ENCODE peak calls at places on chromosomes 13 and 19, in seven cellular contexts. V is spleen, J is IMR-90, E is A549, Q is kidney, R is AG10803, D is Calu3. A is an unnamed sample.

GRCh38 chr13:50594276-50594970 is 249.1 kb downstream of the DLEU7 start:
- DNase-seq in Q (no peak), E (no peak), D (no peak), R (no peak), J (no peak), V (peak), A (no peak)

GRCh38 chr13:104318121-104318520 is 1251.9 kb upstream of the SLC10A2 start:
- DNase-seq in D (no peak), R (no peak), J (peak), V (no peak), E (no peak), Q (no peak), A (no peak)

GRCh38 chr13:101512650-101513049 is 60.2 kb downstream of the ITGBL1 start:
- DNase-seq in E (no peak), D (no peak), V (no peak), R (peak), Q (no peak), J (no peak), A (no peak)

GRCh38 chr19:35066691-35067563 is 25.4 kb downstream of the HPN start:
- DNase-seq in R (peak), J (peak), Q (peak), E (peak), V (peak), D (peak), A (peak)

GRCh38 chr19:51571599-51571998 is 516 bp downstream of the ZNF175 start:
- DNase-seq in D (no peak), V (no peak), J (peak), E (peak), Q (no peak), R (no peak), A (no peak)

GRCh38 chr19:1968279-1969175 is 27.6 kb downstream of the CSNK1G2 start:
- DNase-seq in Q (peak), V (no peak), R (no peak), J (no peak), D (no peak), E (no peak), A (no peak)

GRCh38 chr19:17572640-17573039 is 17.2 kb downstream of the COLGALT1 start:
- DNase-seq in J (no peak), V (no peak), Q (no peak), R (no peak), E (no peak), D (no peak), A (no peak)

GRCh38 chr13:106797081-106797640 is 229.2 kb upstream of the ARGLU1 start:
- DNase-seq in D (no peak), R (no peak), E (no peak), J (no peak), V (no peak), Q (no peak), A (no peak)

GRCh38 chr19:13260883-13261653 is 110.9 kb downstream of the IER2 start:
- DNase-seq in Q (no peak), V (no peak), R (peak), E (peak), J (peak), D (peak), A (no peak)

GRCh38 chr19:32862741-32863140 is 6.8 kb downstream of the SLC7A9 start:
- DNase-seq in E (no peak), D (no peak), R (no peak), V (peak), J (no peak), Q (no peak), A (peak)

GRCh38 chr19:35220315-35220921 is 8.1 kb downstream of the FAM187B start:
- DNase-seq in R (no peak), J (no peak), E (no peak), Q (no peak), D (peak), V (no peak), A (no peak)

GRCh38 chr13:40790232-40790631 is 821 bp downstream of the SLC25A15 start:
- DNase-seq in Q (no peak), J (no peak), V (no peak), D (no peak), R (no peak), E (no peak), A (no peak)

GRCh38 chr13:94121686-94122085 is 357.8 kb downstream of the DCT start:
- DNase-seq in D (no peak), Q (no peak), J (peak), R (peak), E (no peak), V (no peak), A (no peak)

GRCh38 chr19:36850646-36851442 is at the start of gene ZNF345:
- DNase-seq in R (peak), D (peak), Q (peak), E (peak), J (peak), V (peak), A (peak)

GRCh38 chr13:23984541-23984940 is 87.2 kb upstream of the C1QTNF9B start:
- DNase-seq in D (no peak), J (no peak), Q (no peak), E (no peak), R (no peak), V (no peak), A (no peak)

GRCh38 chr13:33509642-33510229 is 224.2 kb upstream of the STARD13 start:
- DNase-seq in V (peak), E (peak), D (peak), R (peak), J (no peak), Q (peak), A (no peak)

GRCh38 chr13:110392510-110393233 is 85.6 kb downstream of the COL4A2 start:
- DNase-seq in J (peak), V (no peak), E (no peak), R (peak), Q (no peak), D (no peak), A (no peak)

GRCh38 chr19:34666958-34667265 is 10.0 kb downstream of the SCGB2B2 start:
- DNase-seq in R (no peak), D (no peak), E (no peak), Q (no peak), J (no peak), V (no peak), A (no peak)

GRCh38 chr13:41562083-41562482 is 104.7 kb downstream of the RGCC start:
- DNase-seq in R (peak), D (no peak), V (no peak), Q (no peak), E (no peak), J (peak), A (no peak)

GRCh38 chr13:40026741-40027140 is 371.3 kb downstream of the COG6 start:
- DNase-seq in J (no peak), R (no peak), E (no peak), V (no peak), D (no peak), Q (no peak), A (no peak)

GRCh38 chr19:3360494-3361383 is 5.6 kb upstream of the NFIC start:
- DNase-seq in V (peak), Q (peak), E (no peak), R (no peak), D (no peak), J (no peak), A (peak)

GRCh38 chr13:85503797-85504196 is 295.4 kb downstream of the SLITRK6 start:
- DNase-seq in Q (no peak), D (no peak), E (peak), V (no peak), R (peak), J (peak), A (no peak)

GRCh38 chr19:40524133-40524549 is 52.5 kb upstream of the SHKBP1 start:
- DNase-seq in V (no peak), J (no peak), R (no peak), D (no peak), E (no peak), Q (peak), A (no peak)

GRCh38 chr19:15776991-15777787 is 10.3 kb upstream of the OR10H5 start:
- DNase-seq in R (no peak), J (no peak), V (no peak), Q (no peak), D (no peak), E (no peak), A (peak)

GRCh38 chr13:114132419-114133121 is at the start of gene RASA3:
- DNase-seq in Q (peak), V (peak), R (peak), J (peak), D (peak), E (peak), A (peak)

GRCh38 chr13:101499406-101499805 is 46.9 kb downstream of the ITGBL1 start:
- DNase-seq in J (peak), R (peak), D (no peak), Q (no peak), V (no peak), E (no peak), A (no peak)

GRCh38 chr13:101660711-101661110 is 208.2 kb downstream of the ITGBL1 start:
- DNase-seq in J (no peak), D (no peak), R (peak), E (no peak), Q (no peak), V (no peak), A (no peak)

GRCh38 chr19:35027851-35028599 is 2.2 kb upstream of the SCN1B start:
- DNase-seq in E (peak), R (peak), Q (no peak), D (peak), V (no peak), J (peak), A (no peak)

GRCh38 chr19:38993271-38993670 is 17.7 kb upstream of the FBXO17 start:
- DNase-seq in R (peak), Q (no peak), D (no peak), V (no peak), J (peak), E (peak), A (no peak)

GRCh38 chr13:110319774-110320509 is 12.9 kb downstream of the COL4A2 start:
- DNase-seq in Q (peak), R (peak), D (peak), E (peak), V (no peak), J (peak), A (no peak)

GRCh38 chr19:917323-918151 is at the start of gene KISS1R:
- DNase-seq in D (peak), J (peak), R (no peak), E (peak), Q (no peak), V (peak), A (peak)

GRCh38 chr13:95378603-95379002 is 77.4 kb upstream of the ABCC4 start:
- DNase-seq in R (no peak), J (no peak), D (no peak), Q (no peak), V (no peak), E (no peak), A (no peak)

GRCh38 chr13:23506071-23506820 is 64.0 kb upstream of the TNFRSF19 start:
- DNase-seq in J (peak), D (no peak), V (no peak), Q (no peak), R (peak), E (no peak), A (no peak)

GRCh38 chr19:3163230-3163886 is 15.2 kb upstream of the S1PR4 start:
- DNase-seq in J (peak), V (peak), Q (peak), R (peak), E (peak), D (peak), A (peak)

GRCh38 chr19:9673912-9674668 is 810 bp downstream of the ZNF562 start:
- DNase-seq in V (no peak), E (peak), Q (no peak), J (peak), R (no peak), D (no peak), A (no peak)

GRCh38 chr13:22944378-22944777 is 236.4 kb upstream of the SGCG start:
- DNase-seq in J (no peak), Q (peak), V (no peak), D (no peak), E (no peak), R (no peak), A (no peak)

GRCh38 chr19:15871570-15871969 is 26.3 kb downstream of the CYP4F2 start:
- DNase-seq in Q (no peak), E (no peak), D (no peak), J (no peak), R (no peak), V (peak), A (no peak)

GRCh38 chr19:4640247-4641000 is 1.1 kb downstream of the TNFAIP8L1 start:
- DNase-seq in D (no peak), R (no peak), J (no peak), Q (peak), V (peak), E (no peak), A (no peak)

DNA sequence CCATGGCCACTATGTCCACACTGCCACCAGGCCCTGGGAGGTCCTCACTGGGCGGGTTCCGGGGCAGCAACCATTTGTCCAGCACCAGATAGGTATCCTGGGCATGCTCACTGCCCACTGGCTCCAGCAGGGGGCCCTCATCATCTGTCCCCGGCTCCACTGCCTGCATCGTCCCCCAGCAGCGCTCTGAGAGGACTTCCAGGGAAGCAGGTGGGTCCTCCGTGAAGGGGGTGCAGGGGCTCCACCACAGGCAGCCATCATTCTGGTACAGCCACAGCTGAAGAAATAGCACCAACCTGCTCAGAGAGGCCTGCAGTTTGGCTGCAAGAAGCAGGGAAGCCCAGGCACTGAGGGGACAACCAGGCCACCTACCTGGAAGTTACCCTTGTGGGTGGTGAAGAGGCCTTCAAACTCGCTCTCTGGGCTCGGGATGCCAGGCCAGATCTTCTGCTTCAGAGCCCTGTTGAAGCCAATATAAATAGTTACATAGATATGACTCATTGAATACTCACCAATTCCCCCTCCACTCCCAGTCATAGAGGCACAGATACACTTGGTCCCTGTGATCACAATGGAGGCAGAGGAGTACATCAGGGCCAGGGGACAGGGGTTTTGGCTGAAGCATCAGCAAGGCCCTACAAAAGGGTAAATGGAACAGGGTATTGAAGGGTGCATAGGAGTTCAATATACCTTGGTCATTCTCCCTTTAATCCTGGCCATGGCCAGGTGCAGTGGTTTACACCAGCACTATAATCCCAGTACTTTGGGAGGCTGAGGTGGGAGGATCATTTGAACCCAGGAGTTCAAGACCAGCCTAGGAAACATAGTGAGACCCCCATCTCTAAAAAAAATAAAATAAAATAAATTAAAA is 4.1 kb downstream of the SWSAP1 start:
- DNase-seq in E (peak), J (peak), Q (peak), V (peak), R (peak), D (peak), A (no peak)
- TF ChIP-seq CTCF in E (peak), J (peak), Q (peak), V (peak), R (peak), D (no peak), A (peak)

GRCh38 chr19:6930190-6930589 is 42.8 kb downstream of the ADGRE1 start:
- DNase-seq in E (no peak), V (no peak), R (no peak), D (no peak), Q (no peak), J (no peak), A (no peak)

DNA sequence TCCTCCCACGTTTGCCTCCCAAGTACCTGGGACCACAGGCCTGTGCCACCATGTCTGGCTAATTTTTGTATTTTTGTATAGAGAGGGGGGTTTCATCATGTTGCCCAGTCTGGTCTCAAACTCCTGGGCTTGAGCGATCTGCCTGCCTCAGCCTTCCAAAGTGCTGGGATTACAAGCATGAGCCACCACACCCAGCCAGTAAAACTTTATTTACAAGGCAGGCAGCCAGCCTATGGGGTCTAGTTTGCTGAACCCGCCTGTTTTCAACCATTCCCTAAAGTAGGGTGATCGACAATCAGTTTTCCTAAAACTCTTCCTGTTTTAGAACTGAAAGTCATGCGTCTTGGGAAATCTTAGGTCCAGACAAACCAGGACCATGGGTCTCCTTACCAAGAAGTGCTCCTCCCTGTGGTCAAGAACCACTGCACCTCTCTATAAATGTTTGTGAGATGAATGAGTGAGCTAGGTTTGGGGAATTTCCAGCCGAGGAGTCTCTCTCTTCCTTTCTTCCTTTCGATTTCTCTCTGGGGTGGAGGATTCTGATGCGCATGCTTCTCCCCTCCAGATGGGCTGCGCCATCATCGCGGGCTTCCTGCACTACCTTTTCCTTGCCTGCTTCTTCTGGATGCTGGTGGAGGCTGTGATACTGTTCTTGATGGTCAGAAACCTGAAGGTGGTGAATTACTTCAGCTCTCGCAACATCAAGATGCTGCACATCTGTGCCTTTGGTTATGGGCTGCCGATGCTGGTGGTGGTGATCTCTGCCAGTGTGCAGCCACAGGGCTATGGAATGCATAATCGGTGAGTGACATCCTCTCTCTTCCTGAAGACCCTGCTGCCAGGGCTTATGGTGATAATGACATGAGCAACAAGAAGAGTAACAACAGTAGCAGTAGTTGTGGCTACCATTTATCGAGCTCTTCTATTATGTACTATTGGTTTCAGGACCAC is 38.7 kb downstream of the ADGRE1 start:
- DNase-seq in E (peak), D (no peak), J (no peak), Q (no peak), R (peak), V (no peak), A (no peak)
- TF ChIP-seq CTCF in E (peak), D (no peak), J (no peak), Q (no peak), R (no peak), V (no peak), A (peak)

GRCh38 chr19:18848860-18849661 is 17.3 kb downstream of the UPF1 start:
- DNase-seq in D (no peak), Q (peak), J (peak), R (peak), E (no peak), V (peak), A (peak)
- TF ChIP-seq CTCF in D (no peak), Q (no peak), J (no peak), R (no peak), E (no peak), V (no peak), A (no peak)

GRCh38 chr13:25574437-25575426 is 203.0 kb downstream of the ATP8A2 start:
- DNase-seq in J (peak), Q (no peak), R (peak), D (peak), V (no peak), E (peak), A (no peak)

GRCh38 chr13:25570185-25570584 is 198.4 kb downstream of the ATP8A2 start:
- DNase-seq in D (no peak), R (no peak), J (no peak), E (no peak), V (no peak), Q (peak), A (no peak)

GRCh38 chr13:25575562-25575961 is 203.8 kb downstream of the ATP8A2 start:
- DNase-seq in J (no peak), V (no peak), R (no peak), E (no peak), D (no peak), Q (no peak), A (no peak)

DNA sequence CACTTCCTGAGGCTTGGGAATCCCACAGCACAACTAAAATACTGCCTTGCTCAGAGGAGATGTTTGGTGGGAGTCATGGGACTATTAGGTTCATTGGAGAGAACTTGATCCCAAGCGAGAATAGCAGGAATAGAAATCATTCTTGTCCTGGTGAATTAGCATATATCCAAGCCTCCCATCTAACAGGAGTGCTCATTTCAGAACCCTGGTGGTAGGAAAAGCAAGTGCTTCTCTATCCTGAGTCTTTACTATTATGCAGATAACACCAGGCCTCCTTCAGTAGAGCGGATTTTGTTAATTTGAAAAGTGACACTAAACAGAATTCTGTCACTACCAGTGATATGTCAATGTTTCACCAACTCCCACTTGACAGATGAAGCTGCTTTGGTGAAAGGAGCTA is 199.5 kb downstream of the ATP8A2 start:
- DNase-seq in Q (no peak), E (no peak), D (no peak), J (no peak), V (no peak), R (no peak), A (no peak)
- TF ChIP-seq CTCF in Q (no peak), E (no peak), D (no peak), J (no peak), V (no peak), R (no peak), A (no peak)

GRCh38 chr19:29964171-29964570 is 22.1 kb downstream of the URI1 start:
- DNase-seq in E (no peak), J (peak), Q (no peak), R (peak), D (no peak), V (no peak), A (no peak)

GRCh38 chr19:29965529-29965928 is 23.5 kb downstream of the URI1 start:
- DNase-seq in E (no peak), Q (no peak), R (peak), V (no peak), J (peak), D (no peak), A (no peak)

GRCh38 chr19:29963576-29963975 is 21.5 kb downstream of the URI1 start:
- DNase-seq in Q (peak), J (no peak), R (no peak), D (no peak), V (no peak), E (no peak), A (no peak)

GRCh38 chr19:29967623-29968022 is 25.6 kb downstream of the URI1 start:
- DNase-seq in V (no peak), D (no peak), R (peak), J (peak), Q (no peak), E (no peak), A (no peak)

GRCh38 chr19:29966594-29967249 is 24.7 kb downstream of the URI1 start:
- DNase-seq in Q (no peak), D (no peak), R (peak), J (peak), E (peak), V (no peak), A (no peak)
- TF ChIP-seq CTCF in Q (no peak), D (no peak), R (peak), J (peak), E (peak), V (peak), A (peak)

A was measured in upper lobe of right lung.